ENCODE peak calls at places on chromosome 20, in seven cellular contexts. N is H1, H is HCT116, P is A549, C is HepG2, D is endothelial cell of umbilical vein, R is GM12878. V is an unnamed sample.

GRCh38 chr20:9617062-9617461 is 102.7 kb downstream of the LAMP5 start:
- DNase-seq in D (peak; percentile 62), P (peak; percentile 80), N (no peak), C (peak; percentile 67), R (no peak), H (peak; percentile 32), V (peak; percentile 73)

GRCh38 chr20:1929460-1929859 is 34.3 kb downstream of the SIRPA start:
- DNase-seq in H (no peak), P (no peak), D (no peak), R (no peak), C (no peak), N (no peak), V (no peak)

GRCh38 chr20:33915726-33916331 is 77.9 kb upstream of the RALY start:
- DNase-seq in D (no peak), R (no peak), P (peak; percentile 32), C (peak; percentile 47), N (no peak), H (peak; percentile 15), V (peak; percentile 56)

GRCh38 chr20:875115-875514 is 41.0 kb downstream of the ANGPT4 start:
- DNase-seq in H (no peak), C (no peak), P (no peak), D (no peak), R (no peak), N (no peak), V (no peak)

GRCh38 chr20:21027569-21027968 is 78.6 kb downstream of the LINC00237 start:
- DNase-seq in N (peak; percentile 46), H (peak; percentile 54), R (no peak), C (peak; percentile 75), D (no peak), P (peak; percentile 62), V (peak; percentile 57)

GRCh38 chr20:48759631-48760245 is 68.1 kb downstream of the PREX1 start:
- DNase-seq in P (no peak), H (no peak), C (no peak), D (no peak), N (no peak), R (no peak), V (no peak)

GRCh38 chr20:31934968-31935764 is 16.7 kb downstream of the PDRG1 start:
- DNase-seq in H (no peak), D (no peak), P (no peak), N (peak; percentile 50), R (no peak), C (peak; percentile 29), V (peak; percentile 32)

GRCh38 chr20:32752458-32753250 is 9.4 kb upstream of the COMMD7 start:
- DNase-seq in P (no peak), N (no peak), C (no peak), H (no peak), D (no peak), R (no peak), V (peak; percentile 57)

GRCh38 chr20:25281541-25281991 is 33.7 kb downstream of the PYGB start:
- DNase-seq in H (no peak), R (peak; percentile 64), C (no peak), P (no peak), N (no peak), D (no peak), V (peak; percentile 87)

GRCh38 chr20:55488593-55488992 is 516.7 kb downstream of the CBLN4 start:
- DNase-seq in D (no peak), H (no peak), P (no peak), N (no peak), C (no peak), R (no peak), V (no peak)

GRCh38 chr20:35011589-35012226 is 56.0 kb downstream of the MYH7B start:
- DNase-seq in H (no peak), R (no peak), C (no peak), N (no peak), D (no peak), P (no peak), V (no peak)

GRCh38 chr20:32067234-32067821 is 15.3 kb downstream of the HCK start:
- DNase-seq in P (peak; percentile 21), H (no peak), D (no peak), R (no peak), N (no peak), C (no peak), V (peak; percentile 62)

GRCh38 chr20:17536944-17537444 is 5.8 kb upstream of the BFSP1 start:
- DNase-seq in D (peak; percentile 86), C (peak; percentile 90), N (peak; percentile 71), R (no peak), P (peak; percentile 90), H (peak; percentile 64), V (peak; percentile 85)

GRCh38 chr20:31691646-31692275 is 30.9 kb downstream of the BCL2L1 start:
- DNase-seq in C (no peak), H (no peak), N (no peak), P (no peak), D (no peak), R (no peak), V (no peak)

GRCh38 chr20:24970743-24971142 is 21.7 kb downstream of the CST7 start:
- DNase-seq in N (no peak), H (no peak), R (no peak), C (no peak), D (no peak), P (no peak), V (no peak)

GRCh38 chr20:63173552-63174191 is 42.3 kb downstream of the YTHDF1 start:
- DNase-seq in N (no peak), C (peak; percentile 40), D (no peak), P (no peak), R (no peak), H (no peak), V (no peak)

GRCh38 chr20:63172726-63173125 is 43.2 kb downstream of the YTHDF1 start:
- DNase-seq in D (no peak), H (peak; percentile 15), R (no peak), N (no peak), P (peak; percentile 42), C (peak; percentile 52), V (peak; percentile 38)

GRCh38 chr20:63175031-63175895 is 40.7 kb downstream of the YTHDF1 start:
- DNase-seq in C (no peak), D (no peak), P (no peak), H (no peak), R (no peak), N (no peak), V (no peak)

GRCh38 chr20:63176035-63176434 is 39.9 kb downstream of the YTHDF1 start:
- DNase-seq in H (no peak), P (no peak), C (no peak), D (no peak), N (no peak), R (no peak), V (peak; percentile 43)

DNA sequence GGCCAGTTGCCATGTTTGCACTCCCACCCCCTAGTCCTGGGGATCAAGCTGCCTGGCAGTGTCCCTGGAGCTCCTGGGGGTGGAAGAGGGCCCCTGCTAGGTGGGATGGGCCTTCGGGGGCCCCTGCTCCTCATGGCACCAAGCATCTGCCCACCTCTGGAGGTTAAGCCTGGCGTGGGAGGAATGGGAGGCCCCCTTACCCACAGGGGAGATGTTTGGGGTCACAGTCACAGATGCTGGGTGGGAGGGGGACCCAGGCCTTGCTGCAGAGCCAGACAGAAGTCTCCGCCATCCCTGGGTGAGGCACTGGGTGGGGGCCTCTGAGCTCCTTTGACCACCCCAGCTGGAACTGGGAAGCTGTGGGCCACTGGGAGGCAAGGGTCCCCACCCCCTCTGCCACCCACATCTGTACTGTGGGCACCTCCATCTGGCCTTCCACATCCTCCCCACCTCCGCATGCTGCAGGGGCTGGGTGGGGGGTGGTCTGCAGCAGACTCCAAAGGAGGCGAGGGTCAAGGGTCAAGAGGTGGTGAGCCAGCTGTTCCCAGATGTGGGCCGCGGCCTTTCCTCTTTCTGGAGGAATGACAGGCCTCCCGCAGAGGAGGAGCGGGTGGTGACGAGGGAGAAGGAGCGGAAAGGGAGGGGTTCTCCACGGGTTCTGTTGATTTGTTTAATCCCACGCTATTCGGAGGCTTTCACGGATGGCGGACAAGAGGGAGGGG is 41.5 kb downstream of the YTHDF1 start:
- DNase-seq in P (no peak), C (no peak), N (no peak), D (no peak), H (no peak), R (no peak), V (no peak)
- H3K4me3 ChIP-seq in P (peak overlapping the region; percentile 41), C (no peak overlapping the region), N (peak overlapping the region; percentile 83), D (no peak overlapping the region), H (no peak overlapping the region), R (no peak overlapping the region), V (no peak overlapping the region)

GRCh38 chr20:4090756-4091331 is 75.5 kb upstream of the RNF24 start:
- DNase-seq in D (peak; percentile 48), C (peak; percentile 76), H (no peak), R (no peak), N (no peak), P (peak; percentile 51), V (peak; percentile 66)
- TF ChIP-seq CTCF in D (no peak), C (no peak), H (no peak), R (no peak), N (no peak), P (no peak), V (no peak)

GRCh38 chr20:41616228-41616627 is 1.9 kb downstream of the CHD6 start:
- DNase-seq in H (no peak), C (peak; percentile 62), D (no peak), N (no peak), R (no peak), P (no peak), V (peak; percentile 71)
- TF ChIP-seq MAX in H (no peak), C (no peak), D (no peak), N (no peak), R (no peak), P (no peak), V (no peak)

DNA sequence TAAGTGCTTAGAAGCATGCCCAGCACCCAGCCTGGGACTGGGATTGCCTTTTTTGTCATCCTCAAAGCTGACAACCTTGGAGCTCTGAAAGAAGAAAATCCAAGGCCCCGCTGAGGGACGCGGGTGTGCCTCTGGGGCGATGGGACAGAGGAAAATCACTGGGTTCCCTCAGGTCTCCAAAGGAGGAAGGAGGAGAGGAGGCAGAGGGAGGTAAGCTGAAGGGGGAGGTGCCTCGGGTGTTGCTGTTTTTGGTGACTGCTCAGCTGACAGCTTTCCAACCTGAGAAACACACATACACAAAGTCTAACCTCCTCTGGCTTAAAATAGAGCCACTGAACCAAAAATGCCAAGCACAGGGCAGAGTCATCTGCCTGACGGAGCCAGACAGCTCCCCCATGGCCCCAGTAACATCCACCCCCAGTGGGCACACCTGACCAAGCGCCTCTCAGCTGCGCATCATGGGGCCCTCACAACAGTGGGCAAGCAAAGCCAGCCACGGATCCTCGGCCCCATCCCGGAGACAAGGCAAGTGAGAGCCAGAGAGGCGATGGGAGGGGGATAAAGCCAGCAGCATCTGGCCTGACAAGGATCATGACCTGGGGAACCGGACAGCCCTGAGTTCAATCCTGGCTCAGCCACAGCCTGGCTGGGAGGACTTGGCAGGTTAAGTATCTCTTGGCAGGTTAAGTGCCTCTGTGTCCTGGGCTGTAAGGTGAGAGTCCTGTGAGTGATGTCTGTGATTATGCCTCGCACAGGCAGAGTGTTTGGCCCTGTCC is 3.2 kb upstream of the KCNK15 start:
- DNase-seq in D (no peak), N (no peak), C (no peak), R (no peak), H (no peak), P (no peak), V (no peak)
- H3K4me3 ChIP-seq in D (no peak overlapping the region), N (no peak overlapping the region), C (no peak overlapping the region), R (no peak overlapping the region), H (no peak overlapping the region), P (no peak overlapping the region), V (no peak overlapping the region)

V was measured in NB4.